ENCODE peak calls at places on chromosomes 16 and 17, in four cellular contexts. One of them, this sample, is unnamed.

GRCh38 chr17:44733753-44734152 is 25.0 kb upstream of the ADAM11 start:
- DNase-seq in A549: peak; percentile 45
- DNase-seq in SK-N-SH: no peak
- DNase-seq in IMR-90: no peak
- DNase-seq in this sample: peak; percentile 80

GRCh38 chr16:57985204-57986121 is 14.5 kb upstream of the CNGB1 start:
- DNase-seq in A549: no peak
- DNase-seq in IMR-90: no peak
- DNase-seq in SK-N-SH: peak; percentile 90
- DNase-seq in this sample: peak; percentile 36

GRCh38 chr17:62760059-62760887 is 47.8 kb downstream of the MARCHF10 start:
- DNase-seq in SK-N-SH: no peak
- DNase-seq in A549: no peak
- DNase-seq in IMR-90: peak; percentile 73
- DNase-seq in this sample: peak; percentile 14

GRCh38 chr16:89924298-89924924 is 1.3 kb downstream of the TUBB3 start:
- DNase-seq in IMR-90: peak; percentile 44
- DNase-seq in SK-N-SH: peak; percentile 67
- DNase-seq in A549: no peak
- DNase-seq in this sample: peak; percentile 85

GRCh38 chr16:1433756-1434155 is 2.9 kb downstream of the PERCC1 start:
- DNase-seq in A549: no peak
- DNase-seq in IMR-90: no peak
- DNase-seq in SK-N-SH: no peak
- DNase-seq in this sample: no peak

GRCh38 chr17:79262624-79263023 is 188.0 kb downstream of the ENGASE start:
- DNase-seq in IMR-90: no peak
- DNase-seq in SK-N-SH: no peak
- DNase-seq in A549: no peak
- DNase-seq in this sample: no peak

GRCh38 chr16:7369181-7369580 is 36.5 kb downstream of the RBFOX1 start:
- DNase-seq in SK-N-SH: no peak
- DNase-seq in IMR-90: no peak
- DNase-seq in A549: no peak
- DNase-seq in this sample: no peak

GRCh38 chr16:53821957-53822625 is 118.1 kb downstream of the FTO start:
- DNase-seq in SK-N-SH: no peak
- DNase-seq in A549: peak; percentile 16
- DNase-seq in IMR-90: peak; percentile 80
- DNase-seq in this sample: no peak

GRCh38 chr17:81482673-81483072 is 29.9 kb downstream of the ACTG1 start:
- DNase-seq in SK-N-SH: no peak
- DNase-seq in A549: no peak
- DNase-seq in IMR-90: no peak
- DNase-seq in this sample: no peak

GRCh38 chr17:18031955-18032354 is 7.0 kb downstream of the ATPAF2 start:
- DNase-seq in IMR-90: peak; percentile 61
- DNase-seq in SK-N-SH: no peak
- DNase-seq in A549: no peak
- DNase-seq in this sample: no peak

GRCh38 chr16:88087517-88087877 is 136.3 kb downstream of the BANP start:
- DNase-seq in SK-N-SH: no peak
- DNase-seq in A549: no peak
- DNase-seq in IMR-90: no peak
- DNase-seq in this sample: no peak

GRCh38 chr16:56607675-56608042 is 725 bp upstream of the MT2A start:
- DNase-seq in SK-N-SH: no peak
- DNase-seq in IMR-90: no peak
- DNase-seq in A549: no peak
- DNase-seq in this sample: no peak

GRCh38 chr17:62675701-62676100 is 48.2 kb downstream of the MRC2 start:
- DNase-seq in A549: no peak
- DNase-seq in SK-N-SH: peak; percentile 36
- DNase-seq in IMR-90: no peak
- DNase-seq in this sample: no peak

GRCh38 chr17:4537451-4538235 is 17.5 kb downstream of the MYBBP1A start:
- DNase-seq in A549: no peak
- DNase-seq in IMR-90: no peak
- DNase-seq in SK-N-SH: no peak
- DNase-seq in this sample: no peak

DNA sequence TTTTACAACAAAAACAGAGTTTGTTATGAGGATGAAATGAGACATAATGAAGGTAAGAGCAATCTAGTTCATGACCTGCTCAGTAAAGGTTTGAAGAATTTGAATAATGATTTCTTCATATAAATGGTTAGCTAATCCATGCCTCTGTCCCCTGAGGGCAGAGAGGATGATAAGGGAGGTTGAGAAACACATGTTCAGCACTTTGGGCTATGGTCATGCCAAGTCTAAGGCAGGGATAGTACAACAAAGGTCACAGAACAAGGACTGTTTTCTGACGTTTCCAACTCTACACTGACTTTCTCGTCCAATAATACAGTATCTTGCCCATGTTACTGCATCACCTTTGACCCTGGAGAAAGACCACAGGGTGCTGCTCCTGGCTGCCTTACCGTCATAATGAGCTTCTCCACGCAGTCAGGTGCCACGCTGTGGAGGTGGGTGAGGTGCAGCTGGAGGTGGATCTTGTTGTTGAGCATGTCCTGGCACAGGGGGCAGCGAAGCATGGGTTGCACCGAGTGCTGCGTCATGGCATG is 236.7 kb downstream of the ZFHX3 start:
- DNase-seq in IMR-90: no peak
- DNase-seq in SK-N-SH: no peak
- DNase-seq in A549: no peak
- DNase-seq in this sample: no peak
- H3K4me2 ChIP-seq in IMR-90: no peak overlapping the region
- H3K4me2 ChIP-seq in SK-N-SH: no peak overlapping the region
- H3K4me2 ChIP-seq in A549: no peak overlapping the region
- H3K4me2 ChIP-seq in this sample: no peak overlapping the region

DNA sequence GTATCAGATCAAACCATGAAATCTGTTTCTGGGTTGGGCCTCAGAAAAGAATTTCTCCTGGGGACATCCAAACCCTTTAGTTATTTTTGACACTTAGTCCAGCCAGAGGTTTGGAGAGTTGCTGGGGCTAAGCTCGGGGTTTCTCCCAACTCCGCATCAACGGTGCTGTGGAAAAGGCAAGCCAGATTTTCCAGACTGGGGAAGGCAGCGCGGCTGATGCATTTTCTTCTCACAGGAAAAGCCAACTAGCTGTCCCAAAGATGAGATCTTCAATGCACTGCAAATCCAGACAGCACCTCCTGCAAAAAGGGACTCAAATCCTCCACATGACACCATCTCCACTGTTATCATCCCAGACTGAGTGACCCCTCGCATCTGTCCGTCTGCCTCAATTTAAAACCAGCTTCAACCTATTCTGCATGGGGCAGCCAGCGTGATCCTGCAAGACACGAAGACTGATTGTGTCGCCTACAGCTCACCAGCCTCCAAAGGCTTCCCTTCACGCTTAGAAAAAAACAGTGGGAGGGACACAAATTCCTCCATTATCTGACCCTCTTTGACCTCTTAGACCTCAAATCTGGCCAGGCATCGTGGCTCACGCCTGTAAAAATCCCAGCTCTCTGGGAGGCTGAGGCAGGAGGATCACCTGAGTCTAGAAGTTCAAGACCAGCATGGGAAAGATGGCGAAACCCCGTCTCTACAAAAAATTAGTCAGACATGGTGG is 62.0 kb downstream of the GAS7 start:
- DNase-seq in IMR-90: no peak
- DNase-seq in A549: no peak
- DNase-seq in SK-N-SH: no peak
- DNase-seq in this sample: no peak
- H3K4me2 ChIP-seq in IMR-90: peak overlapping the region; percentile 36
- H3K4me2 ChIP-seq in A549: peak overlapping the region; percentile 44
- H3K4me2 ChIP-seq in SK-N-SH: peak overlapping the region; percentile 20
- H3K4me2 ChIP-seq in this sample: no peak overlapping the region

DNA sequence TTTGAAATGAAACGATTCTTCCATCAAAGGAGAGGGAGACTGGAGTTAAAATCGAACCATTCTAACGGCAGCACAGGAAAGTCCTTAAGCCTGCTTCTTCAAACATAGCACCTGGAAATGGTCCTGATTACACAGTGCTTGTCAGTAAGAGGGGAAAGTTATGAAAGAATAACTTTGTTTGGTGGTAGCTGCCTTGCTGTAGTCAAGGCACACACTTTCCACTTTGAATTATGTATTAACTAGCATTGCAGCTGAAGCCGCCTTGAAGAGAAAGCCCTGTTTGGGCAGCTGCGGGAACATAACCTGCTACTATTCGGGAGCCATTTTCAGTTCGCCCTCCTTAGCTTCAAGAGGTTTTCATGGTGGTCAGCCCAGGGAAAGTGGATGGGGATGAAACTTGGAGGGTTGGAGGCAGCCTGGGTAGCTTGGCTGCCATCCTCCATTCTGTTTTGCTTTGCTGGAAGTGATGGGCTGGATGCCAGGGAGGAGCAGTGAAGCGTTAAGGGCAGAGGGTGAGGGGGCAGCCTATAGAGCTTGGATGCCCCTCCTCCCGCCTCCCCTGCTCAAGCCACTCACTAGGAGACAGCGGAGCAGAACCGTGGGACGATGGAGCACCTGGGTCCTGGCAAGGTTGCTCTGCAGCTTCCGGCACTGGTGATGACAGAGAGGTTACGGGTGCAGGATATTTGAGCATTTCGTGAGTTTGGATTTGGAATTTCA is 5.2 kb upstream of the HAS3 start:
- DNase-seq in SK-N-SH: peak; percentile 77
- DNase-seq in IMR-90: no peak
- DNase-seq in A549: no peak
- DNase-seq in this sample: no peak
- H3K4me2 ChIP-seq in SK-N-SH: no peak overlapping the region
- H3K4me2 ChIP-seq in IMR-90: no peak overlapping the region
- H3K4me2 ChIP-seq in A549: no peak overlapping the region
- H3K4me2 ChIP-seq in this sample: no peak overlapping the region

GRCh38 chr17:46925185-46925858 is 2.4 kb downstream of the GOSR2 start:
- DNase-seq in A549: no peak
- DNase-seq in IMR-90: no peak
- DNase-seq in SK-N-SH: no peak
- DNase-seq in this sample: no peak
- H3K4me2 ChIP-seq in A549: peak overlapping the region; percentile 85
- H3K4me2 ChIP-seq in IMR-90: no peak overlapping the region
- H3K4me2 ChIP-seq in SK-N-SH: peak overlapping the region; percentile 3
- H3K4me2 ChIP-seq in this sample: no peak overlapping the region

GRCh38 chr17:47711366-47712099 is 17.6 kb downstream of the TBKBP1 start:
- DNase-seq in A549: no peak
- DNase-seq in SK-N-SH: no peak
- DNase-seq in IMR-90: no peak
- DNase-seq in this sample: no peak

GRCh38 chr17:47713980-47714689 is 18.9 kb upstream of the TBX21 start:
- DNase-seq in SK-N-SH: no peak
- DNase-seq in IMR-90: no peak
- DNase-seq in A549: no peak
- DNase-seq in this sample: peak; percentile 77

GRCh38 chr17:47714773-47715396 is 18.2 kb upstream of the TBX21 start:
- DNase-seq in SK-N-SH: no peak
- DNase-seq in A549: no peak
- DNase-seq in IMR-90: no peak
- DNase-seq in this sample: no peak

GRCh38 chr17:47709594-47709993 is 15.6 kb downstream of the TBKBP1 start:
- DNase-seq in IMR-90: no peak
- DNase-seq in SK-N-SH: no peak
- DNase-seq in A549: no peak
- DNase-seq in this sample: no peak

GRCh38 chr17:47712330-47713023 is 18.5 kb downstream of the TBKBP1 start:
- DNase-seq in IMR-90: no peak
- DNase-seq in SK-N-SH: no peak
- DNase-seq in A549: no peak
- DNase-seq in this sample: no peak
- H3K4me2 ChIP-seq in IMR-90: no peak overlapping the region
- H3K4me2 ChIP-seq in SK-N-SH: no peak overlapping the region
- H3K4me2 ChIP-seq in A549: no peak overlapping the region
- H3K4me2 ChIP-seq in this sample: no peak overlapping the region

DNA sequence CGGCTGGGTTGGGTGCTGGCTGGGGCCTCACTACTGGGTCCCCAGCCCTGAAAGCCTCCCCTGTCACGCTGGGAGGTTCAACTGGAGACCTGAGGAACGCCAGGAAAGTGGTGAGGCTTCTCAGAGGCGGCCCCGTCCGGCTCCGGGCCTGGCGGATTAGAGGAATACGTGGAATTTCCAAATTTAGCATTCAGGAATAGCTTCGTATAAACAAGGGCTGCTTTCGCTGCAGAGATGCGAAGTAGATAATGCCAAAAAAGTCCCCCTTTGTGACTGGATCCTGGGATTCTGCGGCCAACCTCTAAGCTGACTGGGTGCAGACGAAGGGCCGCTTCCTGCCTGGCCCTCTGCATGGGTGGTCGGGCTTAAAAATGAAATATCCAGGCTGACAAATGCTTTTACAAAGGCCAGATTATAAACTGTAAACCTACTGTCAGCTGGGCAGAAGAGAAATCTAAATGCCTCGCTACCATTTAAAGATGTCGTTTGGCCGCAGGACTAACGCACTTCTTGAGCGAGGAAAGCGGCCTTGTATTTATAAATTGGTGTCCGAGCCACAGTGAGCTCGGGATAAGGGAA is 252.5 kb downstream of the IRF8 start:
- DNase-seq in SK-N-SH: no peak
- DNase-seq in A549: no peak
- DNase-seq in IMR-90: no peak
- DNase-seq in this sample: no peak
- H3K4me2 ChIP-seq in SK-N-SH: no peak overlapping the region
- H3K4me2 ChIP-seq in A549: no peak overlapping the region
- H3K4me2 ChIP-seq in IMR-90: no peak overlapping the region
- H3K4me2 ChIP-seq in this sample: no peak overlapping the region

GRCh38 chr17:37737971-37738370 is 6.9 kb downstream of the HNF1B start:
- DNase-seq in IMR-90: peak; percentile 61
- DNase-seq in A549: no peak
- DNase-seq in SK-N-SH: no peak
- DNase-seq in this sample: no peak
- H3K4me2 ChIP-seq in IMR-90: peak overlapping the region; percentile 13
- H3K4me2 ChIP-seq in A549: peak overlapping the region; percentile 37
- H3K4me2 ChIP-seq in SK-N-SH: no peak overlapping the region
- H3K4me2 ChIP-seq in this sample: no peak overlapping the region